ENCODE peak calls at places on chromosomes 6 and 20, in five cellular contexts. Z is H1, O is vagina, U is stomach, W is body of pancreas. P is an unnamed sample.

GRCh38 chr20:41407617-41408016 is 41.0 kb upstream of the EMILIN3 start:
- DNase-seq in Z (no peak), W (no peak), O (no peak), U (no peak), P (no peak)

GRCh38 chr6:21526974-21527373 is 66.6 kb upstream of the SOX4 start:
- DNase-seq in W (no peak), Z (no peak), O (no peak), U (no peak), P (no peak)

GRCh38 chr6:12051861-12052368 is 39.8 kb downstream of the HIVEP1 start:
- DNase-seq in O (no peak), Z (no peak), U (no peak), W (no peak), P (no peak)

GRCh38 chr20:24762371-24762770 is 186.7 kb upstream of the CST7 start:
- DNase-seq in Z (no peak), O (no peak), W (no peak), U (peak), P (no peak)

GRCh38 chr6:169903122-169903521 is 151.7 kb downstream of the ERMARD start:
- DNase-seq in W (no peak), Z (no peak), U (no peak), O (no peak), P (no peak)

GRCh38 chr6:103734016-103734415 is 1125.7 kb downstream of the HACE1 start:
- DNase-seq in W (no peak), U (no peak), O (no peak), Z (no peak), P (no peak)

GRCh38 chr6:29722773-29723665 is at the start of gene HLA-F:
- DNase-seq in Z (peak), O (no peak), U (peak), W (peak), P (peak)

GRCh38 chr20:23021941-23022340 is 13.2 kb upstream of the SSTR4 start:
- DNase-seq in U (no peak), O (no peak), Z (no peak), W (no peak), P (no peak)

GRCh38 chr20:397432-398237 is 10.5 kb upstream of the RBCK1 start:
- DNase-seq in W (no peak), O (no peak), U (no peak), Z (no peak), P (no peak)

GRCh38 chr6:7568021-7568420 is 22.0 kb upstream of the SNRNP48 start:
- DNase-seq in U (no peak), Z (no peak), O (no peak), W (no peak), P (no peak)

GRCh38 chr6:135236732-135237131 is 55.6 kb downstream of the MYB start:
- DNase-seq in O (no peak), W (no peak), U (no peak), Z (no peak), P (no peak)

GRCh38 chr20:35954200-35954906 is at the start of gene SCAND1:
- DNase-seq in W (peak), O (no peak), U (peak), Z (peak), P (peak)
- TF ChIP-seq POLR2A in W (peak), O (no peak), U (no peak), Z (peak), P (peak)

GRCh38 chr6:37353761-37354525 is at the start of gene RNF8:
- DNase-seq in O (no peak), U (peak), Z (peak), W (peak), P (peak)
- TF ChIP-seq POLR2A in O (no peak), U (no peak), Z (peak), W (peak), P (peak)

GRCh38 chr6:38640216-38640909 is 634 bp upstream of the BTBD9 start:
- DNase-seq in U (no peak), W (no peak), O (no peak), Z (no peak), P (no peak)

GRCh38 chr6:38639498-38640215 is at the start of gene BTBD9:
- DNase-seq in O (no peak), W (peak), Z (peak), U (peak), P (peak)

GRCh38 chr6:38636027-38636426 is 3.7 kb downstream of the BTBD9 start:
- DNase-seq in W (no peak), U (no peak), Z (no peak), O (no peak), P (no peak)

GRCh38 chr6:38637756-38638155 is 2.0 kb downstream of the BTBD9 start:
- DNase-seq in U (no peak), O (no peak), Z (no peak), W (no peak), P (no peak)

GRCh38 chr6:38638941-38639497 is 710 bp downstream of the BTBD9 start:
- DNase-seq in Z (no peak), O (no peak), U (peak), W (peak), P (peak)
- TF ChIP-seq POLR2A in Z (no peak), O (no peak), U (no peak), W (no peak), P (no peak)

GRCh38 chr20:5871720-5872410 is 78.5 kb downstream of the TRMT6 start:
- DNase-seq in W (no peak), U (no peak), O (no peak), Z (no peak), P (no peak)
- TF ChIP-seq POLR2A in W (no peak), U (no peak), O (no peak), Z (no peak), P (no peak)

GRCh38 chr20:59002388-59002787 is 4.7 kb downstream of the CTSZ start:
- DNase-seq in U (no peak), W (no peak), O (no peak), Z (no peak), P (no peak)

GRCh38 chr20:58998656-58999055 is 8.4 kb downstream of the CTSZ start:
- DNase-seq in O (no peak), Z (no peak), U (no peak), W (no peak), P (no peak)

GRCh38 chr20:59001449-59002171 is 5.4 kb downstream of the CTSZ start:
- DNase-seq in Z (no peak), W (no peak), U (no peak), O (no peak), P (no peak)

GRCh38 chr20:59001068-59001448 is 6.0 kb downstream of the CTSZ start:
- DNase-seq in O (no peak), Z (no peak), W (no peak), U (no peak), P (no peak)

GRCh38 chr20:59000326-59000725 is 6.7 kb downstream of the CTSZ start:
- DNase-seq in U (no peak), W (no peak), Z (no peak), O (no peak), P (no peak)
- TF ChIP-seq POLR2A in U (no peak), W (no peak), Z (no peak), O (no peak), P (no peak)

DNA sequence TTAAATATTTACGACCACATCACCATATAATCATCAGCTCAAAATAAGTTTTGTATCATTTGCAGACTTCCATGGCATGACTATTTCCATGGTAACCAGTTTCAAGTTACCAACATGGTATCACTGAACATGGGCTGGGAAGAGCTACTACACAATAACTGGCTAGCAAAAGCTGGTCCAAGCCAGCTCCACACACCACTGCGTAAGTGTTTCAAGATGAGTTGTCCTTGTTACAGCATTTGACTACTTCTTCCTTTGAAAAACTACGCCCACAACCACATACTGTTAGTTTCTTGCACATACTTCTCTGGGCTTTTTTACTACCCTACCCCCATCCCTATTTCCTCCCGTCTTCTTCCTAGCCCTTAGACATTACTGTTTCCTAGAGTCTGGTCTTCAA is 8.5 kb downstream of the CD164 start:
- DNase-seq in Z (no peak), U (no peak), O (no peak), W (no peak), P (no peak)
- TF ChIP-seq POLR2A in Z (no peak), U (no peak), O (no peak), W (no peak), P (no peak)

GRCh38 chr6:115665310-115665709 is 395.4 kb downstream of the FRK start:
- DNase-seq in Z (no peak), W (no peak), U (no peak), O (no peak), P (no peak)
- TF ChIP-seq POLR2A in Z (no peak), W (no peak), U (no peak), O (no peak), P (no peak)

DNA sequence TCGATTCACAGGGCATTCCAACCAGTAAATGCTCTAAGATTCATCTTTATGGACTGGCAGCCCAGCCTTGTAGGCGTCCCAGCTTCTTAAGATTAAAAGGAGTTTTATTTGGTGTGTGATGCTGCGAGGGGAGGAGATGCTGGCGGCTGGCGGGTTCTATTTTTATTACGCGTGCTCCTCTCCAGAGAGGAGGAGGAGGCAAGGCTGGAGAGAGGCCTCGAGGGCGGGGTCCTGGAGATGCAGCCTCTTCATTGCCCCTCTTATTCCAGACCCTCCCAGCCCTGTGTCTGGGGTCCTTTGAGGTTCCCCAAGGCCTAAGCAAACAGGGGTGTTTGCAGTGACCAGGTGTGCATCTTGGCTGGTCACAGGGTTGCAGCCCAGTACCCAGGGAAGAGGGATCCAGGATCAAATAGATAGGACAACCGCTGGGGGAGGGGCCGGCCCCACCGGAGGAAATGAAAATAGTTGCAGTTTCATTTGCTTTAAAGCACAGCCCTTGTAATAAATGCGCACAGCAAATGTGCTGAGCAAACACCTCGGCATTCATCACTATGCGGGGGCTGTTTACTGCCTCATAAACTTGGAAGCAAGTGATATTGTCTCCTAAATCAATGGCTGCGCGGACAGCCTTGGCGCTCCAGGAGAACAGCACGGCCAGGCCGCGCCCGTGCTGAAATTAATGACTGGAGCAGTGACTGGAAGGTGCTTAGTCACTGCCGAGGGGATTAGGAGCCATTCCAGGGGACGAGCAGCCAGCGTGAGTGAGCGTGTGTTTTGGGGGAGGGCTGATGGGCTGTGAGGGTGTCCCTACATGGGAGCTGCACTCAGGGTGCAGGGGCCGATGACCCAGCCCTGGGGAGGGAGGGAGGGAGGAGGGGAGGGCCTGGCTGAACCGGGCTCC is 83.0 kb downstream of the TMEM242 start:
- DNase-seq in U (no peak), O (no peak), Z (no peak), W (peak), P (no peak)
- TF ChIP-seq POLR2A in U (no peak), O (no peak), Z (no peak), W (peak), P (no peak)

GRCh38 chr6:35731414-35731735 is 5.5 kb upstream of the ARMC12 start:
- DNase-seq in Z (peak), O (no peak), U (peak), W (peak), P (peak)
- TF ChIP-seq POLR2A in Z (peak), O (no peak), U (no peak), W (peak), P (peak)